ENCODE peak calls at places on chromosomes 3 and 15, in eight cellular contexts. One of them, this sample, is unnamed.

GRCh38 chr3:67635257-67635656 is 19.2 kb downstream of the SUCLG2 start:
- DNase-seq in fibroblast of lung: peak
- DNase-seq in cardiac muscle cell: no peak
- DNase-seq in tibial artery: no peak
- DNase-seq in D721Med: no peak
- DNase-seq in GM13976: no peak
- DNase-seq in WTC11: no peak
- DNase-seq in brain microvascular endothelial cell: peak
- DNase-seq in this sample: peak

GRCh38 chr15:29337156-29337959 is 67.7 kb upstream of the NSMCE3 start:
- DNase-seq in fibroblast of lung: peak
- DNase-seq in cardiac muscle cell: no peak
- DNase-seq in tibial artery: no peak
- DNase-seq in D721Med: no peak
- DNase-seq in GM13976: no peak
- DNase-seq in WTC11: no peak
- DNase-seq in brain microvascular endothelial cell: no peak
- DNase-seq in this sample: no peak

GRCh38 chr15:58738051-58738707 is 11.3 kb downstream of the ADAM10 start:
- DNase-seq in fibroblast of lung: peak
- DNase-seq in cardiac muscle cell: no peak
- DNase-seq in tibial artery: no peak
- DNase-seq in D721Med: no peak
- DNase-seq in GM13976: no peak
- DNase-seq in WTC11: no peak
- DNase-seq in brain microvascular endothelial cell: no peak
- DNase-seq in this sample: no peak

GRCh38 chr15:66862111-66862815 is 160.2 kb downstream of the SMAD6 start:
- DNase-seq in fibroblast of lung: no peak
- DNase-seq in cardiac muscle cell: no peak
- DNase-seq in tibial artery: peak
- DNase-seq in D721Med: no peak
- DNase-seq in GM13976: no peak
- DNase-seq in WTC11: no peak
- DNase-seq in brain microvascular endothelial cell: no peak
- DNase-seq in this sample: peak

GRCh38 chr3:136836511-136837156 is 17.7 kb downstream of the SLC35G2 start:
- DNase-seq in fibroblast of lung: no peak
- DNase-seq in cardiac muscle cell: no peak
- DNase-seq in tibial artery: no peak
- DNase-seq in D721Med: no peak
- DNase-seq in GM13976: no peak
- DNase-seq in WTC11: no peak
- DNase-seq in brain microvascular endothelial cell: no peak
- DNase-seq in this sample: no peak

GRCh38 chr3:38141173-38141951 is 2.9 kb downstream of the MYD88 start:
- DNase-seq in fibroblast of lung: no peak
- DNase-seq in cardiac muscle cell: no peak
- DNase-seq in tibial artery: peak
- DNase-seq in D721Med: no peak
- DNase-seq in GM13976: no peak
- DNase-seq in WTC11: no peak
- DNase-seq in brain microvascular endothelial cell: no peak
- DNase-seq in this sample: no peak

GRCh38 chr3:197191897-197192296 is 106.5 kb downstream of the DLG1 start:
- DNase-seq in fibroblast of lung: no peak
- DNase-seq in cardiac muscle cell: no peak
- DNase-seq in tibial artery: no peak
- DNase-seq in D721Med: no peak
- DNase-seq in GM13976: no peak
- DNase-seq in WTC11: no peak
- DNase-seq in brain microvascular endothelial cell: no peak
- DNase-seq in this sample: no peak

GRCh38 chr3:138284957-138285477 is 44.6 kb downstream of the NME9 start:
- DNase-seq in fibroblast of lung: no peak
- DNase-seq in cardiac muscle cell: no peak
- DNase-seq in tibial artery: no peak
- DNase-seq in D721Med: no peak
- DNase-seq in GM13976: no peak
- DNase-seq in WTC11: no peak
- DNase-seq in brain microvascular endothelial cell: no peak
- DNase-seq in this sample: no peak

GRCh38 chr3:46849098-46849631 is 14.1 kb downstream of the MYL3 start:
- DNase-seq in fibroblast of lung: no peak
- DNase-seq in cardiac muscle cell: no peak
- DNase-seq in tibial artery: no peak
- DNase-seq in D721Med: no peak
- DNase-seq in GM13976: no peak
- DNase-seq in WTC11: no peak
- DNase-seq in brain microvascular endothelial cell: no peak
- DNase-seq in this sample: no peak

GRCh38 chr15:59251001-59251845 is 44.6 kb downstream of the LDHAL6B start:
- DNase-seq in fibroblast of lung: no peak
- DNase-seq in cardiac muscle cell: no peak
- DNase-seq in tibial artery: no peak
- DNase-seq in D721Med: no peak
- DNase-seq in GM13976: peak
- DNase-seq in WTC11: no peak
- DNase-seq in brain microvascular endothelial cell: no peak
- DNase-seq in this sample: no peak

GRCh38 chr15:53549697-53550315 is 209.7 kb downstream of the WDR72 start:
- DNase-seq in fibroblast of lung: no peak
- DNase-seq in cardiac muscle cell: no peak
- DNase-seq in tibial artery: no peak
- DNase-seq in D721Med: no peak
- DNase-seq in GM13976: no peak
- DNase-seq in WTC11: no peak
- DNase-seq in brain microvascular endothelial cell: no peak
- DNase-seq in this sample: no peak

GRCh38 chr3:10515884-10516495 is 10.6 kb upstream of the ATP2B2 start:
- DNase-seq in fibroblast of lung: no peak
- DNase-seq in cardiac muscle cell: peak
- DNase-seq in tibial artery: peak
- DNase-seq in D721Med: no peak
- DNase-seq in GM13976: no peak
- DNase-seq in WTC11: no peak
- DNase-seq in brain microvascular endothelial cell: no peak
- DNase-seq in this sample: no peak

GRCh38 chr15:75182187-75183131 is 19.2 kb upstream of the C15orf39 start:
- DNase-seq in fibroblast of lung: no peak
- DNase-seq in cardiac muscle cell: no peak
- DNase-seq in tibial artery: no peak
- DNase-seq in D721Med: no peak
- DNase-seq in GM13976: no peak
- DNase-seq in WTC11: peak
- DNase-seq in brain microvascular endothelial cell: no peak
- DNase-seq in this sample: no peak

DNA sequence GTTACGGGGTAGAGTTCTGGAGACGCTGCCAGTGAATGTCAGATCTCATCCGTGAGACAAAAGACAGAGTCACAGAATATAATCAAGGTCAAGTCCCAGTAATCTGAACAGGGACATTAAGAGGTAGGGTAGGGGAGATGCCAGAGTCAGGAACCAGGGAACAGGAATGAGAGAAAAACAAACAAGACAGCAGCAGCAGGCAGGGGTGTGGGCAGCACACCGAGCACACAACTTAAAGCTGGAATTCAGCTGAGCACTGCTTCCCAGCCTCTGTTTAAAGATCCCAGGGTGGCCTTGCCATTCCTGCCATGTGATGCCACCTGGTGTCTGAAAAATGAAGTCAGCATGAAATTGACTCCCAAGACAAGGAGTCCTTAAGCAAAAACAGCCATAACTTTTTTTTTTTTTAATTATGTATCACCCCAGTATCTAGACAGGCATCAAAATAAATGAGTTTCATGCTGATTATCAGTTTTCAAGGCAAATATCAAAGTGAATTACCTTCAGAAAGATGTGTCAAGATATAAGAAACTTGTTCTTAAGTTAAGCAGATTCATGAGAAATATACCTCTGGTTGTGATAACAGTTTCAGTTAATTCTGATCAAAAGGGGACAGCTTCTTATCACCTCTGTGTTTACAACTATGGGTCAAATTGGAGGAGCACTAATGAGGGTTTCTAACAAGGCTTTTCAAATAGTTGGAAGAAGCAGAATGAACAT is 203.7 kb downstream of the SLC9A9 start:
- DNase-seq in fibroblast of lung: peak
- DNase-seq in cardiac muscle cell: peak
- DNase-seq in tibial artery: no peak
- DNase-seq in D721Med: peak
- DNase-seq in GM13976: peak
- DNase-seq in WTC11: peak
- DNase-seq in brain microvascular endothelial cell: peak
- DNase-seq in this sample: peak
- TF ChIP-seq CTCF in fibroblast of lung: peak
- TF ChIP-seq CTCF in cardiac muscle cell: peak
- TF ChIP-seq CTCF in tibial artery: peak
- TF ChIP-seq CTCF in D721Med: peak
- TF ChIP-seq CTCF in GM13976: peak
- TF ChIP-seq CTCF in WTC11: peak
- TF ChIP-seq CTCF in brain microvascular endothelial cell: peak
- TF ChIP-seq CTCF in this sample: peak

DNA sequence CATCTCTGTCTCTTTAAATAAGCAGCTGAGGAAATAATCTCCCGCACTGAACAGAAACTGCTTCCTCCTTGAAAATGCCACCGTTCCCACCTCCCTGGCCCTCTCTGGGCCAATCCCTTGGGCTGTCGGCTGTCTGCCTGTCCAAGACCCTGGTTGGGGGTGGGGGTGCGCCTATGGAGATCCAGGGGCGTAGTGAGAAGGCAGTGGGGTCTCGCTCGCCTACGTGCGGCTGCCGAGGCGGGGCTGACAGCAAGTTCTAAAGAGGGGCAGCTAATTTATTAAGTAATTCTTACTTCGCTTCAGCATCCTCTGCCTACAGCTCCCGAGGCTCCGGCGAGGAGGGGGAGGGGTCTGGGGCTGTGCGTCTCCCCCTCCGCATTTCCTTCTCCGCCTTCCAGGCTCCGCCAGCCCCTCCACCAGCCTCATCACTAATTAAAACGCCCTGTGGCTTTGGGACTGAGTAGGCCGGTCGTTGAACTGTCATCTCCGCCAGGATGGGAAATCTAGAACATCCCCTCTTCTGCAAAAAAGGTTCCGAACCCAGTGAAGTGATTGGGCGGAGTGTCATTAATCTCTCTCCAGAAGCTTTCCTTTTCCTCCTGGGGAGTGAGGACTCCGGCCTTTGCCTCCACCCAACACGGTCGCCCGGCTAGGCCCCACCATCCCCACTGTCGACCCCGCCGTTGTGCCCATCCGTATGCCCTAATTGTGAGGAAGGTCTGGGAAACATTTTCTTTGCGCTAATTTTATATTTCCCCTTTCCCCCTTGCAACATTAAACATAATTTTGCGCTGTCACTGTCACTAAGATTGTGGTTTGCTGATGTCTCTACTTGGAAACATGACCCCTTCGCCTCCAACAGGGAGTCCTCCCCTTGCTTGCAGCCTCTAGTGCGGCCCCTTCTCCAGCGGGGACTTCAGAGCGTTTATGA is 16.9 kb downstream of the NR2F2 start:
- DNase-seq in fibroblast of lung: peak
- DNase-seq in cardiac muscle cell: no peak
- DNase-seq in tibial artery: peak
- DNase-seq in D721Med: no peak
- DNase-seq in GM13976: no peak
- DNase-seq in WTC11: peak
- DNase-seq in brain microvascular endothelial cell: peak
- DNase-seq in this sample: no peak
- TF ChIP-seq CTCF in fibroblast of lung: no peak
- TF ChIP-seq CTCF in cardiac muscle cell: no peak
- TF ChIP-seq CTCF in tibial artery: no peak
- TF ChIP-seq CTCF in D721Med: no peak
- TF ChIP-seq CTCF in GM13976: no peak
- TF ChIP-seq CTCF in WTC11: no peak
- TF ChIP-seq CTCF in brain microvascular endothelial cell: no peak
- TF ChIP-seq CTCF in this sample: no peak

GRCh38 chr15:25947336-25948080 is 84.4 kb upstream of the ATP10A start:
- DNase-seq in fibroblast of lung: no peak
- DNase-seq in cardiac muscle cell: peak
- DNase-seq in tibial artery: no peak
- DNase-seq in D721Med: no peak
- DNase-seq in GM13976: no peak
- DNase-seq in WTC11: peak
- DNase-seq in brain microvascular endothelial cell: no peak
- DNase-seq in this sample: peak

GRCh38 chr15:25944386-25944785 is 81.3 kb upstream of the ATP10A start:
- DNase-seq in fibroblast of lung: no peak
- DNase-seq in cardiac muscle cell: no peak
- DNase-seq in tibial artery: no peak
- DNase-seq in D721Med: no peak
- DNase-seq in GM13976: no peak
- DNase-seq in WTC11: peak
- DNase-seq in brain microvascular endothelial cell: no peak
- DNase-seq in this sample: no peak

GRCh38 chr15:25950014-25950413 is 86.9 kb upstream of the ATP10A start:
- DNase-seq in fibroblast of lung: no peak
- DNase-seq in cardiac muscle cell: peak
- DNase-seq in tibial artery: no peak
- DNase-seq in D721Med: no peak
- DNase-seq in GM13976: no peak
- DNase-seq in WTC11: no peak
- DNase-seq in brain microvascular endothelial cell: no peak
- DNase-seq in this sample: no peak

GRCh38 chr15:25943831-25944230 is 80.7 kb upstream of the ATP10A start:
- DNase-seq in fibroblast of lung: no peak
- DNase-seq in cardiac muscle cell: no peak
- DNase-seq in tibial artery: no peak
- DNase-seq in D721Med: no peak
- DNase-seq in GM13976: no peak
- DNase-seq in WTC11: no peak
- DNase-seq in brain microvascular endothelial cell: no peak
- DNase-seq in this sample: no peak

DNA sequence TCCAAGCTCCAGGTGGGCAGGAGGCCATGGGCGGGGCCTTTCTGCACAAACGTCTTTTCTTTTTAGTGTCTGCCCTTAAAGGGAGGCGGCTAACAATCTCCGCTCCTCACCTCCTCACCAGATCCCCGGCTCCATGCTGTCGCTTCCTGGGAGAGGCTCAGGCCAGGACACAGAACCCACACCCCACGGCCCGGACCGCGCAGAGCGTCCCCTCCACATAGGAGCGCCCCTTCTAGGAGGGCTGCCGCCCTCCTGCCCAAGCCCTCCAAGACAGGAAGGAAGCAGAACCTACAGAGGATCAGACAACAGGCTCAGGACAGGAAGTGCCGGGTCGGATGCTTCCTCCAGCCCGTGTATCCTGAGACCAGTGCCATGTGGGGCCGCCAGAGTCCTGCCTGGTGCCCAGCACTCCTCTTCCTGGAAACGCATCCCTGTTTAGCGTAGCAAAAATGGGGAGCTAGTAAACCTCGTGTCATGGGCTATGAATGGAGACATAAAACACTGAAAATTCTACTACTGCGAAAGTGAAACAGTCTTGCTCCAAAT is 83.2 kb upstream of the ATP10A start:
- DNase-seq in fibroblast of lung: no peak
- DNase-seq in cardiac muscle cell: no peak
- DNase-seq in tibial artery: no peak
- DNase-seq in D721Med: no peak
- DNase-seq in GM13976: no peak
- DNase-seq in WTC11: peak
- DNase-seq in brain microvascular endothelial cell: no peak
- DNase-seq in this sample: no peak
- TF ChIP-seq CTCF in fibroblast of lung: no peak
- TF ChIP-seq CTCF in cardiac muscle cell: no peak
- TF ChIP-seq CTCF in tibial artery: no peak
- TF ChIP-seq CTCF in D721Med: no peak
- TF ChIP-seq CTCF in GM13976: no peak
- TF ChIP-seq CTCF in WTC11: no peak
- TF ChIP-seq CTCF in brain microvascular endothelial cell: no peak
- TF ChIP-seq CTCF in this sample: no peak

GRCh38 chr15:41115088-41115651 is 910 bp downstream of the INO80 start:
- DNase-seq in fibroblast of lung: peak
- DNase-seq in cardiac muscle cell: peak
- DNase-seq in tibial artery: no peak
- DNase-seq in D721Med: no peak
- DNase-seq in GM13976: peak
- DNase-seq in WTC11: no peak
- DNase-seq in brain microvascular endothelial cell: peak
- DNase-seq in this sample: peak
- TF ChIP-seq CTCF in fibroblast of lung: peak
- TF ChIP-seq CTCF in cardiac muscle cell: peak
- TF ChIP-seq CTCF in tibial artery: no peak
- TF ChIP-seq CTCF in D721Med: no peak
- TF ChIP-seq CTCF in GM13976: no peak
- TF ChIP-seq CTCF in WTC11: no peak
- TF ChIP-seq CTCF in brain microvascular endothelial cell: peak
- TF ChIP-seq CTCF in this sample: peak

This sample was measured in HFFc6.